ENCODE peak calls at places on chromosomes 12 and 14, in six cellular contexts. K, X, D, P, W and F are unnamed samples.

GRCh38 chr14:97107070-97107469 is 309.9 kb downstream of the VRK1 start:
- DNase-seq in K (no peak), X (peak; percentile 59), D (no peak), P (no peak), W (no peak), F (no peak)

GRCh38 chr12:84701041-84701440 is 211.6 kb downstream of the SLC6A15 start:
- DNase-seq in K (no peak), X (no peak), D (no peak), P (no peak), W (no peak), F (no peak)

GRCh38 chr12:110247340-110248095 is 33.5 kb upstream of the ATP2A2 start:
- DNase-seq in K (no peak), X (peak; percentile 89), D (no peak), P (no peak), W (no peak), F (no peak)

GRCh38 chr12:76688001-76688400 is 75.9 kb upstream of the ZDHHC17 start:
- DNase-seq in K (no peak), X (no peak), D (no peak), P (no peak), W (no peak), F (no peak)

GRCh38 chr14:50726372-50727107 is 58.4 kb upstream of the SAV1 start:
- DNase-seq in K (no peak), X (no peak), D (peak; percentile 20), P (no peak), W (no peak), F (peak; percentile 43)

GRCh38 chr12:125329239-125330238 is 264.3 kb downstream of the AACS start:
- DNase-seq in K (no peak), X (no peak), D (no peak), P (no peak), W (no peak), F (no peak)

GRCh38 chr12:26740991-26741390 is 92.0 kb downstream of the ITPR2 start:
- DNase-seq in K (no peak), X (no peak), D (no peak), P (no peak), W (no peak), F (no peak)

GRCh38 chr14:102451064-102451352 is 58.6 kb downstream of the ANKRD9 start:
- DNase-seq in K (no peak), X (no peak), D (no peak), P (no peak), W (no peak), F (no peak)

GRCh38 chr14:99321955-99322730 is 50.1 kb upstream of the BCL11B start:
- DNase-seq in K (no peak), X (no peak), D (peak; percentile 15), P (no peak), W (no peak), F (no peak)

GRCh38 chr14:23522643-23523198 is 28.8 kb downstream of the ZFHX2 start:
- DNase-seq in K (no peak), X (no peak), D (no peak), P (no peak), W (no peak), F (no peak)

GRCh38 chr12:121697093-121697698 is 15.4 kb upstream of the TMEM120B start:
- DNase-seq in K (no peak), X (no peak), D (peak; percentile 69), P (peak; percentile 35), W (no peak), F (peak; percentile 28)

GRCh38 chr12:4148418-4149056 is 125.0 kb upstream of the CCND2 start:
- DNase-seq in K (no peak), X (no peak), D (peak; percentile 47), P (no peak), W (peak; percentile 80), F (peak; percentile 80)

GRCh38 chr12:126776047-126776446 is 1490.9 kb upstream of the TMEM132C start:
- DNase-seq in K (no peak), X (no peak), D (no peak), P (no peak), W (no peak), F (no peak)

GRCh38 chr12:12079291-12079690 is 8.6 kb downstream of the BCL2L14 start:
- DNase-seq in K (no peak), X (no peak), D (no peak), P (no peak), W (no peak), F (no peak)

GRCh38 chr12:124979568-124979967 is 9.4 kb downstream of the DHX37 start:
- DNase-seq in K (no peak), X (no peak), D (no peak), P (peak; percentile 16), W (no peak), F (no peak)

GRCh38 chr14:90575336-90575735 is 178.5 kb downstream of the CALM1 start:
- DNase-seq in K (no peak), X (no peak), D (no peak), P (no peak), W (no peak), F (no peak)

GRCh38 chr12:117850048-117850447 is 118.7 kb downstream of the KSR2 start:
- DNase-seq in K (no peak), X (no peak), D (peak; percentile 55), P (peak; percentile 83), W (no peak), F (peak; percentile 17)

GRCh38 chr14:51846631-51847488 is 13.6 kb upstream of the GNG2 start:
- DNase-seq in K (no peak), X (no peak), D (peak; percentile 81), P (no peak), W (peak; percentile 67), F (peak; percentile 95)

GRCh38 chr12:122978507-122978955 is 1.9 kb upstream of the ARL6IP4 start:
- DNase-seq in K (no peak), X (no peak), D (no peak), P (no peak), W (no peak), F (no peak)

GRCh38 chr12:53097564-53098353 is at the start of gene IGFBP6:
- DNase-seq in K (no peak), X (no peak), D (peak; percentile 65), P (peak; percentile 81), W (peak; percentile 59), F (peak; percentile 81)

GRCh38 chr12:1117371-1117770 is 126.3 kb downstream of the ERC1 start:
- DNase-seq in K (no peak), X (no peak), D (no peak), P (no peak), W (no peak), F (no peak)

GRCh38 chr12:123027726-123028445 is 47.4 kb downstream of the ARL6IP4 start:
- DNase-seq in K (no peak), X (no peak), D (no peak), P (no peak), W (no peak), F (no peak)

GRCh38 chr12:130398089-130398848 is 60.6 kb downstream of the PIWIL1 start:
- DNase-seq in K (no peak), X (no peak), D (no peak), P (no peak), W (no peak), F (no peak)

GRCh38 chr12:130405332-130405731 is 67.6 kb downstream of the PIWIL1 start:
- DNase-seq in K (no peak), X (no peak), D (no peak), P (no peak), W (no peak), F (no peak)

GRCh38 chr12:130396667-130397066 is 59.0 kb downstream of the PIWIL1 start:
- DNase-seq in K (no peak), X (no peak), D (no peak), P (no peak), W (no peak), F (no peak)

DNA sequence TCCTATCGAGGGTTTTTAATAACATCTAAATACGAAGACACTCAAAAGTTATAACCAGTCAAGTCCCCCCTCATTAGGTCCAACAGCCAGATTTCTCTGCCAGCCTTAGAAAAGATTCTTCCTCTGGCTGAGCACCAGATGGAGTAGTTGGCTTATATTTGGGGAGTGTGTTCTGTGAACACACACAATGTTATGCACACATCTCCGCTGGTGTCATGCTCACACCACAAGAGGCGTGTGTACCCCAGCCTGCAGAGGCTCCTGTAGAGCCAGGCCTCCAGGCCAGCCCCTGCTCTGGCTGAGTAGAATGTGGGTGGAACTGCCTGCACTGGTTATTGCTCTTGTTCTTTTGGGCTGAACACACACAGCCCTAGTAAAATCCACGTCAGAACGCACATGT is 64.0 kb downstream of the PIWIL1 start:
- DNase-seq in K (no peak), X (no peak), D (no peak), P (no peak), W (no peak), F (no peak)
- TF ChIP-seq CTCF in K (no peak), X (no peak), D (no peak), P (peak; percentile 34), W (no peak), F (no peak)

GRCh38 chr12:116184766-116185165 is 92.7 kb downstream of the MED13L start:
- DNase-seq in K (no peak), X (no peak), D (no peak), P (no peak), W (no peak), F (no peak)

GRCh38 chr12:116183741-116184141 is 93.8 kb downstream of the MED13L start:
- DNase-seq in K (no peak), X (no peak), D (no peak), P (no peak), W (no peak), F (no peak)

GRCh38 chr12:116179384-116179783 is 98.1 kb downstream of the MED13L start:
- DNase-seq in K (no peak), X (no peak), D (no peak), P (no peak), W (no peak), F (no peak)

GRCh38 chr12:116180448-116180847 is 97.0 kb downstream of the MED13L start:
- DNase-seq in K (no peak), X (no peak), D (no peak), P (no peak), W (no peak), F (no peak)

DNA sequence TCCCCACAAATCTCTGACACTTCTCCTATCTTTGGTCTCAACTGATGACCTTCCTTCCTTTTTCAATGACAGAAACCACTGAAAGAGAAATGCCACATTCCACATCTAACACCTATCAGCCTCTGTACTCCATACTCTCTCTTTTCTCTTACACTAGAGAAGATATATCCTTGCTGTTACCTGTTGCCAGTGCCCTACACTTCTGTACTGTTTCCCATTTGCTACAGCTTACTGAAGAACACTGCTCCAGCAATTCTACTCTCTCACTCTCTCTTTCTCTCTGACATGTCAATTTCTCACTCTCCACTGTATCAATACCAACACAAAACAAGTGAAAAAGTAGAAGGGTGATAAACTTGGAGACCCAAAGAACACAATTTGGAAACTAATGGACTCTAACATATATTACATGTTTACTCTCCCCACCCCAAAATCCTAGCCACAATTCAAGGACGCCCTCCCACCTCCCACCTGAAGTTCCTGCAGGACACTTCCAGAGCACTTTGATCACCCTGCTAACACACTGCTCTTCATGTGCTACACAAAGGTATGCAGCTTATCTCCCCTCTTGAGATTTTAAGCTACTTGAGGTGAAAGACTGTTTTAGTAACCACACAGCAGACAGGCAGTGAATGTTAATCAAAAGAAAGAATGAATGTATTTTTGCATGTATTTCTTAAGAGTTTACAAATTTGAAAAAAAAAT is 95.0 kb downstream of the MED13L start:
- DNase-seq in K (no peak), X (no peak), D (no peak), P (no peak), W (no peak), F (no peak)
- TF ChIP-seq CTCF in K (no peak), X (no peak), D (no peak), P (no peak), W (no peak), F (no peak)

GRCh38 chr14:104879201-104879982 is 14.3 kb downstream of the CEP170B start:
- DNase-seq in K (no peak), X (no peak), D (no peak), P (no peak), W (no peak), F (no peak)
- TF ChIP-seq CTCF in K (no peak), X (no peak), D (no peak), P (no peak), W (no peak), F (no peak)

GRCh38 chr12:69196302-69197288 is 42.8 kb upstream of the CPSF6 start:
- DNase-seq in K (no peak), X (no peak), D (no peak), P (peak; percentile 17), W (no peak), F (no peak)
- TF ChIP-seq CTCF in K (peak; percentile 8), X (peak; percentile 55), D (peak; percentile 26), P (peak; percentile 57), W (no peak), F (no peak)